ENCODE peak calls at places on chromosomes 3 and 15, in seven cellular contexts. F is H9, M is MM.1S, N is fibroblast of lung, Z is PC-3, K is GM23248, D is Karpas-422. P is an unnamed sample.

GRCh38 chr3:195221015-195221853 is 49.7 kb downstream of the XXYLT1 start:
- DNase-seq in F (no peak), D (no peak), M (no peak), K (peak; percentile 62), Z (no peak), N (peak; percentile 49), P (no peak)

GRCh38 chr3:195105389-195105788 is 165.6 kb downstream of the XXYLT1 start:
- DNase-seq in F (no peak), Z (peak; percentile 86), K (no peak), M (no peak), N (no peak), D (no peak), P (no peak)

GRCh38 chr3:150421799-150422548 is 13.9 kb downstream of the TSC22D2 start:
- DNase-seq in N (no peak), Z (peak; percentile 77), K (peak; percentile 72), D (no peak), F (no peak), M (no peak), P (peak; percentile 49)

GRCh38 chr3:192444096-192444790 is 283.1 kb downstream of the FGF12 start:
- DNase-seq in K (peak; percentile 69), D (peak; percentile 87), M (peak; percentile 75), F (peak; percentile 73), N (peak; percentile 65), Z (peak; percentile 80), P (peak; percentile 33)

GRCh38 chr3:160953681-160954080 is 151.5 kb downstream of the B3GALNT1 start:
- DNase-seq in F (no peak), Z (no peak), N (no peak), D (no peak), M (no peak), K (no peak), P (no peak)

GRCh38 chr3:32614956-32615355 is 44.3 kb upstream of the DYNC1LI1 start:
- DNase-seq in F (no peak), D (no peak), K (peak; percentile 36), M (no peak), N (peak; percentile 86), Z (peak; percentile 84), P (peak; percentile 6)

GRCh38 chr3:39052613-39053012 is 797 bp downstream of the WDR48 start:
- DNase-seq in N (no peak), K (peak; percentile 26), F (no peak), M (peak; percentile 11), Z (peak; percentile 9), D (no peak), P (no peak)

GRCh38 chr3:8445861-8446260 is 55.8 kb upstream of the LMCD1 start:
- DNase-seq in D (no peak), N (peak; percentile 93), Z (peak; percentile 96), F (no peak), M (no peak), K (peak; percentile 97), P (peak; percentile 73)

GRCh38 chr3:42451116-42451515 is 40.7 kb upstream of the LYZL4 start:
- DNase-seq in F (no peak), D (no peak), N (no peak), K (no peak), M (no peak), Z (no peak), P (no peak)

GRCh38 chr15:60376677-60377095 is 21.1 kb downstream of the ANXA2 start:
- DNase-seq in K (peak; percentile 73), N (no peak), Z (no peak), D (no peak), M (no peak), F (no peak), P (no peak)

GRCh38 chr3:154122912-154123559 is 1.8 kb downstream of the ARHGEF26 start:
- DNase-seq in F (no peak), K (peak; percentile 23), D (no peak), Z (peak; percentile 41), M (peak; percentile 70), N (peak; percentile 31), P (no peak)

GRCh38 chr3:191330309-191330712 is at the start of gene UTS2B:
- DNase-seq in D (no peak), K (peak; percentile 77), F (no peak), N (peak; percentile 83), Z (peak; percentile 69), M (peak; percentile 31), P (peak; percentile 46)

GRCh38 chr15:70447927-70448698 is 315.2 kb downstream of the UACA start:
- DNase-seq in Z (no peak), M (no peak), D (no peak), F (no peak), N (no peak), K (no peak), P (no peak)

GRCh38 chr3:72659609-72660008 is 188.6 kb downstream of the SHQ1 start:
- DNase-seq in N (no peak), F (no peak), Z (no peak), K (no peak), D (no peak), M (no peak), P (peak; percentile 16)

GRCh38 chr15:38088971-38089370 is 154.5 kb downstream of the TMCO5A start:
- DNase-seq in D (no peak), K (peak; percentile 12), M (no peak), F (no peak), Z (no peak), N (no peak), P (no peak)

GRCh38 chr3:186099178-186099577 is 9.7 kb downstream of the ETV5 start:
- DNase-seq in D (no peak), F (no peak), M (no peak), K (peak; percentile 79), Z (peak; percentile 26), N (peak; percentile 85), P (peak; percentile 50)

GRCh38 chr3:148992027-148992634 is 791 bp downstream of the GYG1 start:
- DNase-seq in Z (peak; percentile 40), N (peak; percentile 34), D (peak; percentile 64), M (peak; percentile 47), F (peak; percentile 44), K (peak; percentile 78), P (peak; percentile 20)

GRCh38 chr3:16864610-16865313 is 20.0 kb upstream of the PLCL2 start:
- DNase-seq in Z (peak; percentile 89), D (no peak), F (no peak), M (no peak), K (peak; percentile 78), N (peak; percentile 69), P (no peak)

GRCh38 chr15:94670436-94671034 is 439.2 kb downstream of the MCTP2 start:
- DNase-seq in Z (peak; percentile 60), N (peak; percentile 74), M (peak; percentile 18), F (no peak), K (peak; percentile 60), D (peak; percentile 66), P (peak; percentile 40)

DNA sequence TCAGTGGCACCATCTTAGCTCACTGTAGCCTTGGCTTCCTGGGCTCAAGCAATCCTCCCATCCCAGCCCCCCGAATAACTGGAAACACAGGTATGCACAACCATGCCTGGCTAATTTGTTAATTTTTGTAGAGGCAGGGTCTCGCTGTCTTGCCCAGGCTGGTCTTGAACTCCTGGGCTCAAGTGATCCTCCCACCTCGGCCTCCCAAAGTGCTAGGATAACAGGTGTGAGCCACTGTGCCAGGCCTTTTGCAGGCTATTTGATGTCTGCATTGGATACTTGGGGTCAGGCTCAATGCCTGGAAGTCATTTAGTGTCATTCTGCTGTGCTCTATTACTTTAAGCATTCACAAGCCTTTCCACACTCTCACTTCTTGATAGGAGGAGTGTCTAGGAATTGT is 17.6 kb downstream of the LIMD1 start:
- DNase-seq in D (no peak), K (no peak), N (no peak), F (no peak), M (peak; percentile 73), Z (no peak), P (no peak)
- H4K20me1 ChIP-seq in D (peaks cover 5% of the 10 kb centered on the region), K (no peaks in the 10 kb centered on the region), N (no peaks in the 10 kb centered on the region), F (no peaks in the 10 kb centered on the region), M (peaks cover 38% of the 10 kb centered on the region), Z (peaks cover 54% of the 10 kb centered on the region), P (no peaks in the 10 kb centered on the region)

DNA sequence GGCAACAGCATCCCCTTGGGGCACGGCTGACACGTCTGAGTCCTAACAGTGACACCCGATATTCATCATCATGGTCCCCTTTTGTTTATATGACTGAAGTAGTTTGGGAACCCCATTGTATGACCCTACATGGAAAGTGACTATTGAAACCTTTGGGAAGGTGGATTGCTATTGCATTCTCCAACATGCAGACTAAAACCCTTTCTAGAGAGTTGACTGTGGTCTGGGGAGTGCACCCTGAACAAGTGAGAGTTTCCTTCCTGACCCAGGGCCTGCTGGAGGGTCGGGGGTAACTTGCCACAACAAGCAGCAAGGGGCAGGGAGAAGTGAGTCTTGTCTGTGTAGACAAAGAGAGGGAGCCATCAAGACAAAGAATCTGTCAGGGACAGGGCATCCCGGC is 54.4 kb downstream of the ISG20 start:
- DNase-seq in F (no peak), D (no peak), K (no peak), M (no peak), N (no peak), Z (no peak), P (no peak)
- H4K20me1 ChIP-seq in F (no peaks in the 10 kb centered on the region), D (no peaks in the 10 kb centered on the region), K (no peaks in the 10 kb centered on the region), M (no peaks in the 10 kb centered on the region), N (no peaks in the 10 kb centered on the region), Z (no peaks in the 10 kb centered on the region), P (no peaks in the 10 kb centered on the region)

GRCh38 chr3:51959651-51960050 is 4.5 kb downstream of the GPR62 start:
- DNase-seq in N (no peak), D (no peak), Z (no peak), F (no peak), K (no peak), M (no peak), P (no peak)
- H4K20me1 ChIP-seq in N (no peaks in the 10 kb centered on the region), D (peaks cover 11% of the 10 kb centered on the region), Z (no peaks in the 10 kb centered on the region), F (no peaks in the 10 kb centered on the region), K (no peaks in the 10 kb centered on the region), M (no peaks in the 10 kb centered on the region), P (peaks cover 2% of the 10 kb centered on the region)

GRCh38 chr3:125353659-125354058 is 21.5 kb downstream of the ZNF148 start:
- DNase-seq in N (no peak), M (no peak), K (no peak), Z (no peak), D (no peak), F (no peak), P (no peak)
- H4K20me1 ChIP-seq in N (no peaks in the 10 kb centered on the region), M (peaks cover 9% of the 10 kb centered on the region), K (peaks cover 22% of the 10 kb centered on the region), Z (no peaks in the 10 kb centered on the region), D (no peaks in the 10 kb centered on the region), F (no peaks in the 10 kb centered on the region), P (no peaks in the 10 kb centered on the region)

GRCh38 chr3:15367059-15367458 is 34.7 kb upstream of the SH3BP5 start:
- DNase-seq in D (no peak), Z (peak; percentile 48), F (no peak), M (no peak), N (peak; percentile 12), K (peak; percentile 55), P (peak; percentile 54)
- H4K20me1 ChIP-seq in D (no peaks in the 10 kb centered on the region), Z (no peaks in the 10 kb centered on the region), F (no peaks in the 10 kb centered on the region), M (no peaks in the 10 kb centered on the region), N (no peaks in the 10 kb centered on the region), K (no peaks in the 10 kb centered on the region), P (no peaks in the 10 kb centered on the region)

P was measured in mammary epithelial cell.